ENCODE peak calls at places on chromosomes 13 and 19, in seven cellular contexts. S, Z, O, A, N, J and W are unnamed samples.

GRCh38 chr19:38559428-38560401 is 58.0 kb downstream of the MAP4K1 start:
- DNase-seq in J (no peak), S (no peak), O (no peak), N (no peak), A (no peak), Z (no peak), W (no peak)

GRCh38 chr13:110231348-110232047 is 75.5 kb downstream of the COL4A1 start:
- DNase-seq in J (no peak), A (no peak), O (no peak), N (no peak), Z (no peak), S (no peak), W (no peak)

GRCh38 chr13:76425930-76426329 is 460.3 kb downstream of the KCTD12 start:
- DNase-seq in S (no peak), N (no peak), O (no peak), Z (peak), A (no peak), J (no peak), W (no peak)

GRCh38 chr13:82356667-82357066 is 1525.6 kb downstream of the SLITRK1 start:
- DNase-seq in J (no peak), N (no peak), A (no peak), Z (peak), S (no peak), O (no peak), W (no peak)

GRCh38 chr13:38766799-38767198 is 79.9 kb downstream of the FREM2 start:
- DNase-seq in Z (no peak), N (no peak), S (no peak), J (no peak), A (no peak), O (no peak), W (no peak)

GRCh38 chr19:14432817-14433453 is at the start of gene PKN1:
- DNase-seq in A (no peak), O (no peak), S (peak), N (no peak), J (peak), Z (peak), W (peak)

GRCh38 chr13:37225414-37226047 is 120.1 kb upstream of the CSNK1A1L start:
- DNase-seq in J (no peak), O (no peak), A (no peak), Z (no peak), S (no peak), N (no peak), W (no peak)

GRCh38 chr19:11152318-11153062 is 3.1 kb downstream of the SPC24 start:
- DNase-seq in N (peak), J (peak), O (no peak), Z (no peak), A (peak), S (peak), W (no peak)

GRCh38 chr19:35629332-35629633 is 447 bp downstream of the RBM42 start:
- DNase-seq in O (no peak), J (no peak), S (no peak), A (no peak), Z (no peak), N (no peak), W (no peak)

GRCh38 chr13:113122571-113123225 is at the start of gene F10:
- DNase-seq in N (peak), O (no peak), S (peak), A (peak), J (peak), Z (no peak), W (no peak)

GRCh38 chr13:60976367-60976766 is 439.3 kb downstream of the PCDH20 start:
- DNase-seq in O (no peak), J (no peak), A (no peak), Z (no peak), N (no peak), S (no peak), W (no peak)

GRCh38 chr19:5058456-5059190 is 89.7 kb downstream of the KDM4B start:
- DNase-seq in N (no peak), A (no peak), O (no peak), Z (no peak), S (no peak), J (no peak), W (no peak)

GRCh38 chr13:33467556-33467955 is 182.0 kb upstream of the STARD13 start:
- DNase-seq in S (no peak), J (no peak), Z (no peak), N (no peak), O (no peak), A (no peak), W (no peak)

GRCh38 chr13:34416833-34417425 is 525.1 kb upstream of the NBEA start:
- DNase-seq in N (peak), J (peak), Z (no peak), A (peak), O (no peak), S (peak), W (no peak)

GRCh38 chr19:6753178-6754031 is 13.8 kb downstream of the SH2D3A start:
- DNase-seq in Z (peak), A (peak), O (peak), N (peak), J (peak), S (peak), W (no peak)

GRCh38 chr13:28379371-28380083 is 115.4 kb downstream of the FLT1 start:
- DNase-seq in N (no peak), S (no peak), A (no peak), Z (no peak), O (no peak), J (no peak), W (no peak)

GRCh38 chr13:20882206-20882605 is 20.3 kb downstream of the XPO4 start:
- DNase-seq in N (peak), O (no peak), S (no peak), A (no peak), Z (no peak), J (no peak), W (no peak)

GRCh38 chr19:38452430-38453366 is 19.2 kb downstream of the RYR1 start:
- DNase-seq in N (peak), O (no peak), Z (peak), A (no peak), J (no peak), S (no peak), W (no peak)

GRCh38 chr13:112583592-112584277 is 4.2 kb downstream of the TUBGCP3 start:
- DNase-seq in A (peak), S (peak), J (no peak), O (no peak), N (peak), Z (no peak), W (no peak)

GRCh38 chr13:76086729-76087128 is 450.6 kb downstream of the LMO7 start:
- DNase-seq in S (no peak), Z (no peak), J (no peak), A (no peak), N (no peak), O (no peak), W (no peak)

GRCh38 chr19:13436352-13436751 is 69.9 kb downstream of the CACNA1A start:
- DNase-seq in Z (no peak), N (no peak), J (no peak), O (no peak), A (no peak), S (no peak), W (no peak)

GRCh38 chr13:35695411-35695810 is 218.9 kb upstream of the MAB21L1 start:
- DNase-seq in J (no peak), A (peak), O (no peak), S (no peak), N (peak), Z (no peak), W (no peak)

GRCh38 chr13:112150352-112150751 is 83.4 kb downstream of the SOX1 start:
- DNase-seq in N (no peak), O (no peak), J (no peak), S (no peak), Z (no peak), A (no peak), W (no peak)

GRCh38 chr19:10270180-10270615 is 722 bp upstream of the ICAM1 start:
- DNase-seq in Z (no peak), O (peak), J (peak), N (peak), S (peak), A (peak), W (no peak)

GRCh38 chr19:7947939-7948338 is 4.5 kb upstream of the TIMM44 start:
- DNase-seq in J (no peak), S (no peak), A (no peak), Z (no peak), O (no peak), N (no peak), W (no peak)

GRCh38 chr13:31773538-31773937 is 34.2 kb downstream of the RXFP2 start:
- DNase-seq in J (no peak), A (no peak), S (no peak), Z (no peak), N (no peak), O (no peak), W (no peak)

GRCh38 chr19:54464624-54465266 is 1.2 kb upstream of the LENG9 start:
- DNase-seq in J (peak), A (peak), Z (peak), N (peak), O (peak), S (peak), W (no peak)

GRCh38 chr19:3323704-3324103 is 42.7 kb upstream of the NFIC start:
- DNase-seq in S (no peak), O (no peak), Z (no peak), J (no peak), A (no peak), N (no peak), W (no peak)

GRCh38 chr19:34041922-34042521 is 130.3 kb upstream of the LSM14A start:
- DNase-seq in A (peak), N (peak), Z (peak), O (peak), J (peak), S (peak), W (peak)

GRCh38 chr13:33111414-33112110 is 95.3 kb downstream of the KL start:
- DNase-seq in O (no peak), N (no peak), A (no peak), Z (no peak), J (no peak), S (peak), W (no peak)

GRCh38 chr19:14511245-14511625 is 7.0 kb downstream of the DNAJB1 start:
- DNase-seq in S (no peak), O (no peak), J (no peak), Z (no peak), A (no peak), N (no peak), W (no peak)

GRCh38 chr13:110690516-110690915 is 15.4 kb downstream of the CARS2 start:
- DNase-seq in N (peak), Z (no peak), A (no peak), J (no peak), O (no peak), S (no peak), W (no peak)

DNA sequence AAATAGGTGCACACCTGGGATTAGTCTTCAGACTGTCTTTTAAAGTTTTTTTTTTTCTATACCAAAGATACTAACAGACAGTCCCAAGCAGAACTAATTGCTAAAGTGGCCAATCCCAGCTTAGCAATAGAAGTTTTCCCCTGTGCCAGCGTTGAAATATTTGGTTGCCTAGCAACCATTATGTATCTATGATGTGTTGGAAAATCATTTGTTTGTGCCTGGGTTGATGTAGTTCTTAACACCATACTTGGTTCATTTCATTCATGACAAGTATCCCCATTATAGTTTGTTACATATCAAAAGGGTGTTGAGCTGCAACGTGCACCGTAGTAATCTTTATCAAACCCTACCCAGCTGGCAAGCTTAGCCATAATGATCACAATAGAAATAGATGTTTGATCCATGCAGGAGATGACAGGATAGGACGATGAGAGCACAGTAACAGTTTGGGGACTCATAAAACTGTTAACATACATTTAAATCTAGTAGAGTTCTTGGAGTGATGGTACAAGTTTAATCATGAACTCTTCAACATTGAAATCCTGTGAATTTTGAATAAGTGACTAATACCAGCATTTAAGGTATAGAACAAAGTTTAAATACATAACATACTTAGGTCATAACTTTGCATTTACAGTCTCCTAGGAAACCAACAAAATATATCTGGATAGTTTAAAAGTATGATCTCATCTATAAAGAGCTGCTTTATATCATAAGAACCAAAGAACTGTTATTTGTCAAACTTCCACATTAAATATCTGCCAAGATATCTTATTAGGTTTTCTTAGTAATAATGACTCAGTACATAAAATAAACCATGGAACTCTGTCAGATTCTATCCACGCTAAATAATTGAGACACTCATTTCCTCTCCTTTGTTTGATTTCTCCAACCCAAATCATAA is 73.4 kb downstream of the MBNL2 start:
- DNase-seq in O (no peak), Z (no peak), N (no peak), A (no peak), S (no peak), J (no peak), W (no peak)
- TF ChIP-seq CTCF in O (no peak), Z (no peak), N (no peak), A (no peak), S (no peak), J (no peak), W (no peak)

DNA sequence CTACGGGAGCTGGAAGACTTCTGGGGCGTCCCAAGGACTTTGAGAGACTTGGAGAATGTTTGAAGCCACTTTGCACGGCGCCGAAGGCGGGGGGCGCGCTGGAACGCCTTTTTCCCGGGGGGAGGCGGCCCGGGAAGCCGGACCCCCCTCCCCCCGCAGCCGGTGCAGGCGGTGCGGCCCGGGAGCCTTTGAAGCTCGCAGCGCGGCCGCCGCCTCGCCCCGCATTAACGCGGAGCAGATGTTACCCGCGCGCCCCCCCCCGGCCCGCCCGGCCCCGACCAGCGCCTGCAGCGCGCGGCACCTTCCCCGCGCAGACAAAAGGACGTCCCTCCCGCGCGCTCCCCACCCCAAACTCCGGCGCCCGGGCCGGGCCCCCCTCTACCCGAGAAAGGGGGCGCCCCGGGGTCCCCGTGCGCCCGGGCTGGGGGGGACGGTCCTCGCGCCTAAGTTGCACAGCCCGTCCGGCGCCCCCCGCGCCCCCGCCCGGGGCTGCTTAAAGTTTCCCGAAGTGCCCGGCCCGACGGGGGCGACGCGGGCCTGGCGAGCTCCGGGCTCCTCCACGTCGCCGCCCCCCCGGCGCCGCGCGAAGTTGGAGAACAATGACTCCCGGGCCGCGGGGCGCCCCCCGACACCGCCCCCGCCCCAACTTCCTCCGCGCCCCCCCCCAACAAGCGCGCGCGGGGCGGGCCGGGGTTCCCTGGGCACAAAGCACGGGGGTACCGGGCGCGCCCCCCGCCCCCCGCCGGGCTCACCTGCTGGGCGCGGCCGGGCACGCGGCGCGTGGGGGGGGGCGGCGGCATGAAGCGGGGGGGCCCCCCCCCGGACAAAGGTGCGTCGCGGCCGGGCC is 644 bp downstream of the TCF3 start:
- DNase-seq in A (peak), N (no peak), S (peak), O (no peak), Z (peak), J (peak), W (peak)
- TF ChIP-seq CTCF in A (no peak), N (no peak), S (peak), O (no peak), Z (no peak), J (no peak), W (no peak)

GRCh38 chr13:51945149-51945548 is 66.1 kb downstream of the ATP7B start:
- DNase-seq in A (no peak), J (no peak), O (no peak), N (no peak), S (no peak), Z (no peak), W (no peak)
- TF ChIP-seq CTCF in A (no peak), J (no peak), O (no peak), N (no peak), S (no peak), Z (no peak), W (no peak)

GRCh38 chr13:27354379-27354778 is 70.0 kb upstream of the GTF3A start:
- DNase-seq in A (no peak), J (no peak), Z (no peak), O (no peak), S (no peak), N (no peak), W (no peak)
- TF ChIP-seq CTCF in A (peak), J (no peak), Z (no peak), O (no peak), S (peak), N (no peak), W (no peak)

GRCh38 chr19:46490774-46491173 is 4.9 kb downstream of the PNMA8B start:
- DNase-seq in A (no peak), Z (no peak), S (no peak), N (no peak), J (no peak), O (no peak), W (no peak)

GRCh38 chr19:46487178-46487801 is 8.4 kb downstream of the PNMA8B start:
- DNase-seq in J (peak), A (no peak), N (no peak), Z (no peak), S (no peak), O (no peak), W (no peak)

GRCh38 chr19:46488551-46488950 is 7.1 kb downstream of the PNMA8B start:
- DNase-seq in S (no peak), N (no peak), J (peak), Z (no peak), O (no peak), A (no peak), W (no peak)

GRCh38 chr19:46487802-46488445 is 7.7 kb downstream of the PNMA8B start:
- DNase-seq in O (peak), Z (peak), A (peak), S (peak), J (peak), N (peak), W (peak)

DNA sequence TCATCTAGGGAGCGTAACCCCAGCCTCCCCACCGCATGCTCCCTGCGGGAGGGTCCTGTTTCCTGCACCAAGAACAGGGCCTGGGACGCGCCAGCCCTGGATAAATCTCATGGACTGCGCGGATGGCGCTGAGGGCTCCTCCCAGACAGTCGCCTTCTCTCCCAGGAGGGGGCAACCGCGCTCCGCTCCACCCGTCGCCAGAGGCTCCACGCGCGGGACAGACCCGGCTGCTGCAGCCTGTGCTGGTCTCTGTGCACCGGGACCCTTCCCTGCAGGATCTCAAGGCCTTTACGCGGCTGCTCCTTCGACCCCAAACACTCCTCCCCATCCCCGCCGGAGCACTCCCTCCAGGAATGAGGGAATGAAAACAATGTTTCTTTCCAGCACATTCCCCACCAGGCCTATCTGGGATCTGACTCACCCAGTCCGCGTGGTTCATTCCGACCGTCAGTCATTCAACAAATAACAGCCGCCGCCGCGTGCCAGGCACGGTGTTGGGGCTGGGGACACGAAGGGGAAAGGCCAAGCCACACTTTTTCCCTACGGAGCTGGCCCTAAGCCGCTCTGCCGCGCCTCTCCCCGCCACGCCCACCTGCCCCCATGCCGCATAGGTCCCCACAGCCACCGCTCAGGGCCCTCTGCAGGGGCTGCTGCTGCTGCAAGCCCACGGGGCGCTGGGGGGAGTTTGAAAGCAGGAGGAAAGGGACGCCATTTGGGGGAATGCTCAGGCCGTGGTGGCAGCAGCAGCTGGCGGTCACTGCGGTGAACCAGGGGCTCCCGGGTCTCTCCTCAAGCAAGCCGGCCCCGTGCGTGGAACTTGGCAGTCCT is 6.0 kb downstream of the PNMA8B start:
- DNase-seq in N (no peak), A (peak), O (no peak), S (peak), J (peak), Z (no peak), W (peak)
- TF ChIP-seq CTCF in N (no peak), A (peak), O (no peak), S (peak), J (peak), Z (peak), W (no peak)

DNA sequence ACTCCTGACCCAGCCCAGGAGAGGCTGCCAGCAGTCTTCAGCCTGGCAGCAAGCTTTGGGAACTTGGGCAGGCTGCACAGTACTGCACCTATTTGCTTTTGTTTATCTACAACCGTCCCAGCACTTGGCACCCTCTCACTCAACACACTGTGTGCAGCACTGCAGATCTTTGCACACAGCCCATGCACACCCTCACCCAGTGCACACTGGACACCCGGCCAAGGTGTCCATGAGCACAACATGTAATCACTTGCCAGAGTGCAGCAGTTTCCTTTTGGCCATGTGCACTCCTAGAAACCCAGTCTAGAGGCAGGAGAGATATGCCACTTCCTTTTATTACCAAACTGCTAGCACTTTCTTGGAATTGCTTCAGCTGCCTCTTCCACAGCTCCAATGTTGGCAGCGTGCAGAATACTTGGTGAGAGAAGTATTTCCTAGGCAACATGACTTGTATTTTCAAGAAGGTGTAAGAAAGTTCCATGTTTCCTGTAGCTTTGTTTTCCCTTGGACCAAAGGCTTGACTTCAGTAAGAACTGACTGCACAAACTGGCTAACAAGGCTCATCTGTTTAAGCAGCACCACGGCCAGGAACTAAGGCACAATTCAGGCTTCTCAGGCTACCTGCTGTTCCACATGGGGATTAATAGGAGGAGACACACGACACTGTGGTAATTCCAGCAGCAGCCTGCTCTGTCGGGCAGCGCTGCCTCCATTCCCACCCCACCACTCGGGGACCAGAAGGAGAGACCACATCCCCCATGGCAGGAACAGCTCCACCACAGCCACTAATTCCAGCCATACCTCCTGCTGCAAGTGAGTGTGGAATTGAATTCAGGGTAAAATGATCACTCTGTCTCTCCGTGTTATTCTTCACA is 15.3 kb downstream of the ATP7B start:
- DNase-seq in N (no peak), S (peak), J (no peak), Z (peak), O (no peak), A (no peak), W (no peak)
- TF ChIP-seq CTCF in N (no peak), S (no peak), J (no peak), Z (peak), O (no peak), A (no peak), W (no peak)